ENCODE peak calls at places on chromosome 22, in four cellular contexts. S is left lung, O is nephron progenitor cell, Z is epithelial cell of esophagus. C is an unnamed sample.

GRCh38 chr22:22838148-22838786 is 49.3 kb upstream of the IGLL5 start:
- DNase-seq in S (no peak), O (no peak), Z (no peak), C (no peak)

GRCh38 chr22:43302462-43303109 is 40.6 kb downstream of the SCUBE1 start:
- DNase-seq in S (peak), O (peak), Z (no peak), C (no peak)

GRCh38 chr22:44702479-44703219 is 645 bp downstream of the PRR5 start:
- DNase-seq in S (peak), O (peak), Z (peak), C (no peak)

GRCh38 chr22:46381142-46381541 is 45.6 kb downstream of the TRMU start:
- DNase-seq in S (peak), O (no peak), Z (peak), C (no peak)

GRCh38 chr22:29641052-29641780 is 37.8 kb downstream of the NF2 start:
- DNase-seq in S (no peak), O (no peak), Z (no peak), C (no peak)

GRCh38 chr22:19876314-19876940 is 21.8 kb upstream of the GNB1L start:
- DNase-seq in S (peak), O (no peak), Z (no peak), C (no peak)

GRCh38 chr22:43236401-43237166 is 49.6 kb upstream of the TTLL12 start:
- DNase-seq in S (no peak), O (no peak), Z (no peak), C (no peak)

GRCh38 chr22:45585946-45586540 is 83.4 kb downstream of the FBLN1 start:
- DNase-seq in S (no peak), O (no peak), Z (no peak), C (no peak)

GRCh38 chr22:48474881-48475280 is 1352.8 kb downstream of the BRD1 start:
- DNase-seq in S (peak), O (no peak), Z (no peak), C (no peak)

GRCh38 chr22:44180706-44181032 is at the start of gene PARVG:
- DNase-seq in S (no peak), O (no peak), Z (peak), C (no peak)

GRCh38 chr22:47328550-47329243 is 566.2 kb downstream of the TBC1D22A start:
- DNase-seq in S (peak), O (no peak), Z (peak), C (no peak)

GRCh38 chr22:44893731-44894080 is 116.1 kb downstream of the PHF21B start:
- DNase-seq in S (no peak), O (no peak), Z (no peak), C (no peak)

GRCh38 chr22:40491990-40492631 is 121.7 kb downstream of the SGSM3 start:
- DNase-seq in S (no peak), O (no peak), Z (no peak), C (no peak)

GRCh38 chr22:17751596-17751995 is 22.7 kb downstream of the BID start:
- DNase-seq in S (no peak), O (no peak), Z (no peak), C (no peak)

GRCh38 chr22:17746916-17747315 is 27.4 kb downstream of the BID start:
- DNase-seq in S (no peak), O (no peak), Z (no peak), C (no peak)

GRCh38 chr22:17744430-17744829 is 29.8 kb downstream of the BID start:
- DNase-seq in S (no peak), O (no peak), Z (no peak), C (no peak)

GRCh38 chr22:17749605-17750395 is 24.5 kb downstream of the BID start:
- DNase-seq in S (no peak), O (no peak), Z (no peak), C (no peak)

GRCh38 chr22:17748555-17749353 is 25.5 kb downstream of the BID start:
- DNase-seq in S (no peak), O (peak), Z (no peak), C (no peak)
- TF ChIP-seq CTCF in S (no peak), O (peak), Z (no peak), C (no peak)

GRCh38 chr22:36569999-36570398 is 41.0 kb upstream of the EIF3D start:
- DNase-seq in S (no peak), O (peak), Z (peak), C (no peak)
- TF ChIP-seq CTCF in S (no peak), O (no peak), Z (peak), C (no peak)

GRCh38 chr22:39463277-39463676 is 6.5 kb downstream of the MGAT3 start:
- DNase-seq in S (no peak), O (no peak), Z (no peak), C (no peak)

GRCh38 chr22:39463931-39464390 is 7.1 kb downstream of the MGAT3 start:
- DNase-seq in S (no peak), O (no peak), Z (peak), C (no peak)

GRCh38 chr22:39466228-39467006 is 9.6 kb downstream of the MGAT3 start:
- DNase-seq in S (no peak), O (no peak), Z (no peak), C (no peak)

GRCh38 chr22:39459681-39460080 is 2.9 kb downstream of the MGAT3 start:
- DNase-seq in S (no peak), O (no peak), Z (no peak), C (no peak)

GRCh38 chr22:39462443-39463147 is 5.8 kb downstream of the MGAT3 start:
- DNase-seq in S (no peak), O (peak), Z (no peak), C (no peak)
- TF ChIP-seq CTCF in S (no peak), O (no peak), Z (no peak), C (no peak)

GRCh38 chr22:25365491-25366261 is 146.2 kb downstream of the CRYBB2 start:
- DNase-seq in S (peak), O (no peak), Z (no peak), C (no peak)

GRCh38 chr22:25366876-25367466 is 147.5 kb downstream of the CRYBB2 start:
- DNase-seq in S (peak), O (no peak), Z (no peak), C (no peak)

GRCh38 chr22:25364736-25365241 is 145.3 kb downstream of the CRYBB2 start:
- DNase-seq in S (peak), O (no peak), Z (no peak), C (no peak)

GRCh38 chr22:25367756-25368155 is 148.3 kb downstream of the CRYBB2 start:
- DNase-seq in S (peak), O (no peak), Z (no peak), C (no peak)

DNA sequence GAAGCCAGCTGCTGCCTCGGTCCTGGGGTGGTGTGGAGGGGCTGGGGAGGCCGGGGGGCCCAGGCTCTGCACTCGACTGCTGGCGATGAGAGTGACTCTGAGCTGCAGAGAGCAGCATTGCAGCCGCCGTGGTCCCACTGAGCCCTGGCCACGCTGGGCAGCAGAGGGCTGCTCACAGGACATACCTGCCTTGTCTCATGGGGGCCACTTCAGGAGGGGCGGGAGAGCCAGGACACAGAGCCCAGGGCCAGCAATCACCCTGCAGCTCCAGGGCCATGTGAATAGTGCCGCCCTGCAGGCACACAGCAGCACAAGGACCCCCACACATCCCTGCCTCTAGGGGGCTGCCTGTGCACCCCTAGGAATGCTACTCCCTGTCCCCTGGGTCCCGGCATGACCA is 147.0 kb downstream of the CRYBB2 start:
- DNase-seq in S (peak), O (no peak), Z (no peak), C (no peak)
- TF ChIP-seq CTCF in S (no peak), O (no peak), Z (no peak), C (no peak)

DNA sequence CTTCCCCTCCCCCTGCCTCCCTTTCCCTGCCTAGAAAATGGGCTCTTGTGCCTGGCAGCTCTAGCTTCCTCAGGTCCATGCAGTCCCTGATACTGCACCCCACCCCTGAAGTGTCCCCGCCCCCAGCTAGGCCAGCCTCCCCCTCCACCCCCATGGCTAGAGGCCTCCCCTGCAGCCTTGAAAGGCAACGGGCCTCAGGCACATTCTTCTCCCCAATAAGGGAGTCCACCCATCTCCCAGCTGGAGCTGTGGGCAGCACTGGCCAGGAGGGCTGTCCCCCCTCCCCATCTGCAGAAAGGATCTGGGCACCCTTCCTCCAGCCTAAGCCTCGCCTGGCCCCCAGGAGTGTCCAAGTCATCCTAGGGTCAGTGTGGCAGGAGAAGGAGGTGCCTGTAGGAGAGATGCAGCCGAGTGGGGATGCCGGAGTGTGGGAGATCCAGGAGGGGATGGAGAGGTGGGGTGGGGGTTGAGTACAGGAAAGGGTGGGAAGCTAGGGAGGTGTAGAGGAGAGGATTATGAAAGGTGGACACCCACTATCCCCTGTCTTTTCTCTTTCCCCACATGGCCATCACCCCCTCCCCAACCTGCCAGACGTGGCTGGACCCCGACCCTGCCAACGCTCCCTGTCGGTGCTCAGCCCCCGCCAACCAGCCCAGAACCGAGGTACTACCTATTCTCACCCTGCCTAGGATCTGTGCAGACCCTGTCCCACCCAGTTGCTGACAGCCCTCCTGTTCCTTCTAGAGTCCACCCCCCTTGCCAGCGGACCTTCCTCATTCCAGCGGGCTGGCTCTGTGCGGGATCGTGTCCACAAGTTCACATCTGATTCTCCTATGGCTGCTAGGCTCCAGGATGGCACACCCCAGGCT is 9.3 kb downstream of the SMTN start:
- DNase-seq in S (no peak), O (no peak), Z (no peak), C (no peak)
- TF ChIP-seq CTCF in S (no peak), O (no peak), Z (no peak), C (no peak)

GRCh38 chr22:21020802-21021429 is 6.0 kb downstream of the P2RX6 start:
- DNase-seq in S (peak), O (no peak), Z (peak), C (no peak)
- TF ChIP-seq CTCF in S (no peak), O (peak), Z (peak), C (no peak)